ENCODE peak calls at places on chromosome 19, in seven cellular contexts. A, N, U, B, M, G and H are unnamed samples.

GRCh38 chr19:19297759-19298158 is 22.6 kb downstream of the SUGP1 start:
- DNase-seq in N (no peak), B (no peak), A (no peak), G (no peak), M (no peak), U (no peak), H (no peak)

GRCh38 chr19:18603958-18604819 is 2.4 kb downstream of the CRLF1 start:
- DNase-seq in U (no peak), B (no peak), M (no peak), N (no peak), G (no peak), A (no peak), H (no peak)

GRCh38 chr19:17405250-17406038 is at the start of gene BST2:
- DNase-seq in B (peak; percentile 59), G (no peak), U (peak; percentile 64), M (peak; percentile 49), N (peak; percentile 68), A (peak; percentile 57), H (peak; percentile 62)

GRCh38 chr19:49570138-49570856 is 10.1 kb downstream of the NOSIP start:
- DNase-seq in M (no peak), N (peak; percentile 94), A (peak; percentile 75), B (no peak), U (peak; percentile 65), G (no peak), H (peak; percentile 92)

GRCh38 chr19:33712268-33712667 is 84.4 kb upstream of the KCTD15 start:
- DNase-seq in U (no peak), M (no peak), N (no peak), B (peak; percentile 15), A (no peak), G (no peak), H (no peak)

GRCh38 chr19:34104099-34104498 is 68.2 kb upstream of the LSM14A start:
- DNase-seq in B (no peak), A (no peak), N (no peak), U (no peak), G (no peak), M (no peak), H (no peak)

GRCh38 chr19:1324792-1325567 is 39.3 kb downstream of the EFNA2 start:
- DNase-seq in G (peak; percentile 46), U (peak; percentile 52), M (no peak), B (peak; percentile 52), N (peak; percentile 69), A (peak; percentile 31), H (peak; percentile 71)

GRCh38 chr19:13401388-13401787 is 104.9 kb downstream of the CACNA1A start:
- DNase-seq in B (no peak), G (no peak), U (no peak), A (no peak), N (peak; percentile 49), M (no peak), H (peak; percentile 30)

GRCh38 chr19:46372901-46373572 is 26.1 kb downstream of the PPP5C start:
- DNase-seq in B (peak; percentile 29), G (peak; percentile 33), U (no peak), A (no peak), N (peak; percentile 52), M (peak; percentile 27), H (peak; percentile 41)

GRCh38 chr19:16516381-16516780 is 20.2 kb downstream of the C19orf44 start:
- DNase-seq in U (no peak), G (no peak), B (no peak), A (no peak), M (no peak), N (no peak), H (no peak)

GRCh38 chr19:50759886-50760285 is 10.4 kb upstream of the GPR32 start:
- DNase-seq in B (no peak), M (no peak), U (no peak), G (no peak), A (no peak), N (peak; percentile 46), H (peak; percentile 15)